ENCODE peak calls at places on chromosome 15, in eight cellular contexts. N, R, M, O, U, I, E and W are unnamed samples.
A peak's percentile ranks its signal among the peaks of the same experiment; 100 is the strongest.

GRCh38 chr15:57751177-57751800 is 44.8 kb downstream of the POLR2M start:
- DNase-seq in N (no peak), R (peak; percentile 40), M (peak; percentile 63), O (no peak), U (no peak), I (no peak), E (no peak), W (peak; percentile 16)

GRCh38 chr15:74937226-74937601 is 659 bp downstream of the COX5A start:
- DNase-seq in N (no peak), R (no peak), M (no peak), O (no peak), U (no peak), I (no peak), E (no peak), W (no peak)

GRCh38 chr15:95247068-95247984 is 1016.0 kb downstream of the MCTP2 start:
- DNase-seq in N (no peak), R (peak; percentile 98), M (no peak), O (no peak), U (no peak), I (no peak), E (no peak), W (no peak)

GRCh38 chr15:74460298-74460697 is 662 bp downstream of the UBL7 start:
- DNase-seq in N (no peak), R (no peak), M (no peak), O (no peak), U (no peak), I (no peak), E (no peak), W (peak; percentile 55)

GRCh38 chr15:85280203-85280602 is 100.2 kb upstream of the AKAP13 start:
- DNase-seq in N (no peak), R (no peak), M (no peak), O (no peak), U (no peak), I (no peak), E (no peak), W (peak; percentile 41)

GRCh38 chr15:92226020-92226612 is 167.6 kb upstream of the ST8SIA2 start:
- DNase-seq in N (no peak), R (no peak), M (peak; percentile 51), O (no peak), U (no peak), I (no peak), E (no peak), W (peak; percentile 15)

GRCh38 chr15:69644876-69645275 is 192.3 kb downstream of the RPLP1 start:
- DNase-seq in N (no peak), R (no peak), M (no peak), O (no peak), U (no peak), I (no peak), E (no peak), W (no peak)

GRCh38 chr15:36950371-36950770 is 150.0 kb downstream of the MEIS2 start:
- DNase-seq in N (no peak), R (no peak), M (no peak), O (no peak), U (no peak), I (no peak), E (no peak), W (no peak)

GRCh38 chr15:38740206-38740605 is 175.6 kb upstream of the RASGRP1 start:
- DNase-seq in N (no peak), R (no peak), M (peak; percentile 4), O (no peak), U (no peak), I (no peak), E (no peak), W (no peak)

GRCh38 chr15:28914046-28914445 is 28.3 kb downstream of the APBA2 start:
- DNase-seq in N (no peak), R (no peak), M (no peak), O (no peak), U (no peak), I (no peak), E (no peak), W (no peak)

GRCh38 chr15:43135351-43135750 is 2.0 kb downstream of the TMEM62 start:
- DNase-seq in N (no peak), R (no peak), M (no peak), O (no peak), U (no peak), I (no peak), E (no peak), W (no peak)

GRCh38 chr15:29278436-29279099 is 8.9 kb upstream of the NSMCE3 start:
- DNase-seq in N (no peak), R (peak; percentile 94), M (no peak), O (no peak), U (no peak), I (no peak), E (no peak), W (no peak)

GRCh38 chr15:37099321-37100108 is 834 bp downstream of the MEIS2 start:
- DNase-seq in N (no peak), R (peak; percentile 34), M (peak; percentile 40), O (no peak), U (no peak), I (peak; percentile 51), E (no peak), W (no peak)

GRCh38 chr15:48285329-48286214 is 45.7 kb upstream of the DUT start:
- DNase-seq in N (peak; percentile 24), R (peak; percentile 92), M (peak; percentile 79), O (peak; percentile 49), U (peak; percentile 61), I (peak; percentile 23), E (peak; percentile 11), W (peak; percentile 61)

GRCh38 chr15:96068897-96069296 is 261.6 kb upstream of the NR2F2 start:
- DNase-seq in N (no peak), R (no peak), M (no peak), O (no peak), U (no peak), I (no peak), E (no peak), W (no peak)

GRCh38 chr15:101118615-101119014 is 133.2 kb downstream of the CHSY1 start:
- DNase-seq in N (no peak), R (no peak), M (no peak), O (no peak), U (no peak), I (no peak), E (no peak), W (no peak)

GRCh38 chr15:42728975-42729374 is 8.0 kb downstream of the CDAN1 start:
- DNase-seq in N (no peak), R (no peak), M (no peak), O (no peak), U (no peak), I (no peak), E (no peak), W (no peak)

DNA sequence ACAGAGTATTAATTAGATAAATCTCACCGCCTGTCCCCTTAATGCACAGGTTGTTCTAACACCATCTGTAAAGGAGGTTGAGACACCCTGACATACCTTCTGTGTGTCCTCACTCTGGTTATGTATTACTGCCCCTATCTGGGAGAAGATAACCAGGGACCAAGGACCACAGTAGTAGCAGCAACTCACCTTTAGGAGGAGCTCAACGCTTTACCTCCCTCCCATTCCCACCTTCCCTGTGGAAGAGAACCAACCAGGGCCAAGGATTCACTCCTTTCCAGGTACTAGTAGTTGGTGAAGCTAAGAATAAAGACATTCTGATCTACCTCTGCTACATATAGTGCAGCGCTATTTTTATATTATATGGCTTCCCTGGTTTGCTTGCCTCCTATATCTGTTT is 232.6 kb downstream of the MEX3B start:
- DNase-seq in N (no peak), R (no peak), M (peak; percentile 38), O (no peak), U (no peak), I (no peak), E (no peak), W (no peak)
- TF ChIP-seq CTCF in N (no peak), R (peak; percentile 25), M (peak; percentile 54), O (peak; percentile 49), U (peak; percentile 13), I (no peak), E (no peak), W (no peak)

GRCh38 chr15:79430901-79431635 is 1.1 kb upstream of the MINAR1 start:
- DNase-seq in N (no peak), R (no peak), M (peak; percentile 38), O (no peak), U (no peak), I (no peak), E (no peak), W (peak; percentile 22)

GRCh38 chr15:79434361-79434760 is 2.2 kb downstream of the MINAR1 start:
- DNase-seq in N (no peak), R (no peak), M (no peak), O (no peak), U (no peak), I (no peak), E (no peak), W (no peak)

GRCh38 chr15:79432345-79433311 is 492 bp downstream of the MINAR1 start:
- DNase-seq in N (no peak), R (no peak), M (peak; percentile 74), O (no peak), U (no peak), I (no peak), E (no peak), W (no peak)

GRCh38 chr15:79433610-79434009 is 1.5 kb downstream of the MINAR1 start:
- DNase-seq in N (no peak), R (no peak), M (peak; percentile 65), O (no peak), U (no peak), I (no peak), E (no peak), W (peak; percentile 19)

GRCh38 chr15:79431636-79432344 is at the start of gene MINAR1:
- DNase-seq in N (no peak), R (peak; percentile 56), M (peak; percentile 75), O (peak; percentile 66), U (no peak), I (peak; percentile 24), E (no peak), W (peak; percentile 50)
- TF ChIP-seq CTCF in N (no peak), R (peak; percentile 45), M (peak; percentile 53), O (peak; percentile 52), U (no peak), I (no peak), E (no peak), W (no peak)

DNA sequence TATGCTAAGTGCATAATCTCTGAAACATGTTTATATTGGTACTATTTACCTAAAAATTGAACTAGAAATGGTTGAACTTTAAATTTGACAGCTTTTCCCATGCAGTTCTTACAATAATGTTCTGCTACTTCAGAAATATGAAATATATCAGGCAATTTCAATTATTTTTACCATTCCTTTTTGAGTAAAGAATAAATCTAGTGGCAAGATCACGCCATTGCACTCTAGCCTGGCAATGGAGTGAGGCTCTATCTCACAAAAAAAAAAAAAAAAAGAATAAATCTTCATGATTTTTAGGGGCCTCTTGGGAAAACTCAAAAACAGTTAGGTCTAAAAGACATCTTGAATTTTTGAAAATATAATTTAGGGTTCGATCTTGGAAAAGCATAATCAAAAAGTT is 10.6 kb upstream of the DNAAF4 start:
- DNase-seq in N (no peak), R (no peak), M (no peak), O (no peak), U (no peak), I (no peak), E (no peak), W (no peak)
- TF ChIP-seq CTCF in N (no peak), R (peak; percentile 14), M (peak; percentile 31), O (peak; percentile 45), U (peak; percentile 15), I (no peak), E (no peak), W (no peak)

DNA sequence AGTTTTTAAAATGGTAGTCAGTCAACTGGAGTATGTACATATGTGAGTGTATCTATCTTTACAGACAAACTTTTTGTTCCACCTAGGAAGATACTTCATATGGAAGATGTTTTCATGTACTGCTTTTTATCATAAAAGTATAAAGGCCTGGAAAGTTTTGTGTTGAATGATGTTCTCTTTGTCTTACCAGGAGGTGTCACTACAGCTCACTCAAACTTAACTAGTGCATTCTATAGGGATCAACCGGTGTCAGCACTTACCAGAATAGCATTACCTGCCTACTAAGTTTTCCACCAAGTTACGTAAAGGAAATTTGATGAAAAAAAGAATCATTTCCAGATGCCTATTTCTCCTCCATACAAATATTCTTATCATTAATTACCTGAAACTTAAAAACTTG is 522.6 kb upstream of the SEMA6D start:
- DNase-seq in N (no peak), R (peak; percentile 66), M (peak; percentile 41), O (no peak), U (no peak), I (no peak), E (no peak), W (no peak)
- TF ChIP-seq CTCF in N (no peak), R (peak; percentile 60), M (peak; percentile 60), O (peak; percentile 43), U (peak; percentile 15), I (peak; percentile 21), E (no peak), W (no peak)